ENCODE peak calls at places on chromosomes 7 and 10, in six cellular contexts. A is Panc1; C is naive thymus-derived CD4-positive, alpha-beta T cell; L is tibial nerve; E is fibroblast of lung; X is HepG2. O is an unnamed sample.

GRCh38 chr7:134113655-134114054 is 13.5 kb upstream of the LRGUK start:
- DNase-seq in A (no peak), C (no peak), L (no peak), E (no peak), X (no peak), O (no peak)

GRCh38 chr10:3111626-3112220 is 44.4 kb downstream of the PFKP start:
- DNase-seq in A (no peak), C (no peak), L (no peak), E (no peak), X (no peak), O (no peak)

GRCh38 chr10:28906011-28906411 is 228.7 kb downstream of the BAMBI start:
- DNase-seq in A (no peak), C (no peak), L (no peak), E (no peak), X (no peak), O (peak; percentile 68)

GRCh38 chr10:70536196-70536920 is 57.8 kb downstream of the PALD1 start:
- DNase-seq in A (no peak), C (no peak), L (no peak), E (no peak), X (no peak), O (no peak)

GRCh38 chr10:3119796-3120459 is 52.6 kb downstream of the PFKP start:
- DNase-seq in A (no peak), C (no peak), L (no peak), E (peak; percentile 20), X (no peak), O (no peak)

GRCh38 chr10:18472977-18473376 is 178.4 kb downstream of the NSUN6 start:
- DNase-seq in A (no peak), C (no peak), L (no peak), E (no peak), X (no peak), O (peak; percentile 44)

GRCh38 chr7:67484244-67484751 is 487.7 kb downstream of the TYW1 start:
- DNase-seq in A (peak; percentile 28), C (peak; percentile 22), L (peak; percentile 49), E (peak; percentile 66), X (peak; percentile 63), O (peak; percentile 71)

GRCh38 chr10:102208311-102209035 is 17.6 kb upstream of the ELOVL3 start:
- DNase-seq in A (no peak), C (no peak), L (no peak), E (peak; percentile 85), X (no peak), O (no peak)

GRCh38 chr7:999921-1000593 is 17.1 kb downstream of the CYP2W1 start:
- DNase-seq in A (no peak), C (no peak), L (no peak), E (no peak), X (no peak), O (no peak)

GRCh38 chr10:89357096-89357495 is 20.8 kb upstream of the IFIT1B start:
- DNase-seq in A (no peak), C (no peak), L (no peak), E (no peak), X (no peak), O (no peak)

GRCh38 chr10:5458425-5458824 is 40.9 kb downstream of the CALML5 start:
- DNase-seq in A (no peak), C (no peak), L (no peak), E (no peak), X (no peak), O (no peak)

GRCh38 chr7:104126411-104126841 is 81.4 kb downstream of the ORC5 start:
- DNase-seq in A (no peak), C (no peak), L (peak; percentile 38), E (no peak), X (no peak), O (no peak)

GRCh38 chr7:103447073-103447960 is 1.3 kb upstream of the SLC26A5 start:
- DNase-seq in A (peak; percentile 46), C (peak; percentile 9), L (peak; percentile 20), E (peak; percentile 49), X (peak; percentile 44), O (peak; percentile 73)

GRCh38 chr7:18393465-18394118 is 102.0 kb upstream of the HDAC9 start:
- DNase-seq in A (no peak), C (no peak), L (no peak), E (no peak), X (no peak), O (no peak)

GRCh38 chr7:151342102-151342646 is 562 bp downstream of the NUB1 start:
- DNase-seq in A (no peak), C (peak; percentile 48), L (no peak), E (peak; percentile 26), X (no peak), O (no peak)

GRCh38 chr10:73263948-73264347 is 11.5 kb upstream of the MRPS16 start:
- DNase-seq in A (peak; percentile 47), C (no peak), L (no peak), E (peak; percentile 56), X (peak; percentile 17), O (no peak)

GRCh38 chr10:92342801-92343200 is 51.8 kb downstream of the MARCHF5 start:
- DNase-seq in A (no peak), C (no peak), L (no peak), E (no peak), X (no peak), O (no peak)

GRCh38 chr7:24978837-24979469 is 1.0 kb downstream of the OSBPL3 start:
- DNase-seq in A (no peak), C (no peak), L (no peak), E (peak; percentile 30), X (no peak), O (peak; percentile 42)

GRCh38 chr10:8242295-8242872 is 187.9 kb downstream of the GATA3 start:
- DNase-seq in A (no peak), C (no peak), L (no peak), E (no peak), X (no peak), O (no peak)

GRCh38 chr10:110498982-110499795 is 1.5 kb downstream of the DUSP5 start:
- DNase-seq in A (no peak), C (no peak), L (peak; percentile 54), E (peak; percentile 83), X (peak; percentile 21), O (peak; percentile 66)

GRCh38 chr7:108308276-108308675 is 148.0 kb downstream of the NRCAM start:
- DNase-seq in A (no peak), C (no peak), L (no peak), E (peak; percentile 73), X (no peak), O (no peak)

GRCh38 chr10:120069700-120070099 is 177.2 kb downstream of the SEC23IP start:
- DNase-seq in A (no peak), C (no peak), L (no peak), E (no peak), X (no peak), O (no peak)

DNA sequence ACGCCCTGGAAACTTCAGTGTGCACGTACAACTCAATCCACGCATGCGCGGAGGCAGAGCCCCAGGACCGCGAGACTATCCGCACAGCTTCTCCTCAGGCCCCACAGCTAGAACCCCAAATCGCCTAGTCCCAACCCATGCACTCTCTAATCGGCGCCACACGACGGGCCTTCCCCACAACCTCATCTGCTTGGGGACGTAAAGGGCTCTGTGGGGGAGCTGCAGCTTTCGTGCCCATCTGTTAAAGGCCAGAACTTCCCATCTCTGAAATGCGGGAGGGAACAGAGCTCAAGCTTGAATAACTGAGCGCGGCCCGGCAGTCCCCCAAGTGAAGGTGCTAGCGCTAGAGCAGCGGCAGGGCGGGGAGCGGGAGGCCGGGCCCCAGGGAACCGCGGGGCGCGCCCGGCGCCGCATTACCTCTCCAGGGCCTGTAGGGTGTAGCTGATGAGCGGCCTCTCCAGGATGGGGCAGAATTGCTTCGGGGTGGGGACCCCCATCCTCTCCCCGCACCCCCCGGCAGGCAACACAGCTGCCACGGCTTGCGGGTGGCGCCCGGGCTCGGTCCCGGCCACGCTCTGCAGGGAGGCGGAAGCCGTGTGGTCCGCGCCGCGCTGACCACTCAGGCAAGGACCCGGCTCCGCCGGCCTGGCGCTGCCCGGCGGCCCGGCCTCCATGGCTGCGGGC is 547 bp downstream of the CRPPA start:
- DNase-seq in A (peak; percentile 78), C (peak; percentile 93), L (peak; percentile 77), E (peak; percentile 91), X (peak; percentile 77), O (peak; percentile 94)
- H3K4me1 ChIP-seq in A (peaks cover 11% of the 10 kb centered on the region), C (peaks cover 9% of the 10 kb centered on the region), L (peaks cover 22% of the 10 kb centered on the region), E (peaks cover 9% of the 10 kb centered on the region), X (peaks cover 24% of the 10 kb centered on the region), O (peaks cover 16% of the 10 kb centered on the region)

GRCh38 chr10:116980041-116980440 is 24.9 kb downstream of the SHTN1 start:
- DNase-seq in A (no peak), C (no peak), L (no peak), E (no peak), X (no peak), O (no peak)

GRCh38 chr10:116985611-116986010 is 19.4 kb downstream of the SHTN1 start:
- DNase-seq in A (no peak), C (no peak), L (no peak), E (no peak), X (no peak), O (no peak)

GRCh38 chr10:116988311-116988710 is 16.7 kb downstream of the SHTN1 start:
- DNase-seq in A (no peak), C (no peak), L (no peak), E (no peak), X (no peak), O (no peak)

GRCh38 chr10:116989439-116989838 is 15.5 kb downstream of the SHTN1 start:
- DNase-seq in A (no peak), C (no peak), L (no peak), E (no peak), X (peak; percentile 48), O (no peak)

GRCh38 chr10:116984202-116984993 is 20.6 kb downstream of the SHTN1 start:
- DNase-seq in A (no peak), C (no peak), L (no peak), E (no peak), X (peak; percentile 74), O (peak; percentile 78)
- H3K4me1 ChIP-seq in A (no peaks in the 10 kb centered on the region), C (no peaks in the 10 kb centered on the region), L (no peaks in the 10 kb centered on the region), E (no peaks in the 10 kb centered on the region), X (peaks cover 34% of the 10 kb centered on the region), O (peaks cover 56% of the 10 kb centered on the region)

DNA sequence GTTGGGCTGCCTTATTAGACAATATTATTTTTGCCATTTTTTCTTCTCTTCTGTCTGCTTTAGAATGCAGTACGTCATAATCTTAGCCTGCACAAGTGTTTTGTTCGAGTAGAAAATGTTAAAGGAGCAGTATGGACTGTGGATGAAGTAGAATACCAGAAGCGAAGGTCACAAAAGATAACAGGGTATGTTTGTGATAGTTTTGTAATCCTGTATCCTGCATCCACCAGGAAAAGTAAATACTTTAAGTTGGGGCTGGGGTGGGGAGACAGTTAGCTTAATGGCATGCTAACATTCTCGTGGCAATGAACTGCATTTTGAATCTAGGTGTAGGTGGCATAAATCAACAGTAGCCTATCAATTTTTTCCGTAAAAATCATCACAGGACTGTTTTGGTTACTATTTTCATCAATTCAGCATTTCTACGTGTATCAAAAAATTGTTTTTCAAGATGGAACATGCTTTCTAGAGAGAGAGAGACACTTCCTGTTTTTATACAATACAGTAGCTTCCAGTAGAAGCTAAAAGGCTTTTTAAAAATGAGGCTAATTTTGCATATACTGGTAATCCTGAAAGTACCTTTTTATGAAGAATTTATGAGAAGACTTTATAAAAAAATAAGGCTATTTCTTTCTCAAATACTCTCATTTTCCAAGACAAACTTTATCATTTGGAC is 247.5 kb downstream of the FOXP2 start:
- DNase-seq in A (no peak), C (no peak), L (no peak), E (no peak), X (no peak), O (no peak)
- H3K4me1 ChIP-seq in A (peaks cover 3% of the 10 kb centered on the region), C (no peaks in the 10 kb centered on the region), L (no peaks in the 10 kb centered on the region), E (no peaks in the 10 kb centered on the region), X (peaks cover 8% of the 10 kb centered on the region), O (no peaks in the 10 kb centered on the region)

DNA sequence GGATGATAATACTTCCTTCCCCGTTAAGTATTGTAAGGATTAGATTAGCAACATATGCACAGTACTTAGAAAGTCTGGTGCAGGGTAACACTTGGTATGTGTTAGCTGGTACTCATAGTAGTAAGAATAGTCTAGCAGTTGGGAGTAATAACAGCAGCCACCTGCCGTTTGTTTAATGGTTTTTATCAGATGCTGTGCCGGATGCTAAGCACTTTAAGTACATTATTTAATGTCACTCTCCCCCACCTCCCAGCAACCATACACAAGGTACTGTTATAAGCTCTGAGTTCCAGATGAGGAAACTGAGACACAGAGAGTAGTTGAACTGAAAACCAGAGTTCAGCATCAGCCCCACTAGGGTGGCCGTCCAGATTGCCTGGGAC is 60.1 kb downstream of the ZMIZ1 start:
- DNase-seq in A (no peak), C (no peak), L (no peak), E (no peak), X (no peak), O (no peak)
- H3K4me1 ChIP-seq in A (peaks cover 81% of the 10 kb centered on the region), C (peaks cover 5% of the 10 kb centered on the region), L (peaks cover 98% of the 10 kb centered on the region), E (peaks cover 43% of the 10 kb centered on the region), X (peaks cover 78% of the 10 kb centered on the region), O (peaks cover 31% of the 10 kb centered on the region)

O was measured in Caco-2.